ENCODE peak calls at places on chromosome 21, in eight cellular contexts. One of them, this sample, is unnamed.

GRCh38 chr21:34992736-34993135 is 56.4 kb downstream of the RUNX1 start:
- DNase-seq in breast epithelium: peak; percentile 69
- DNase-seq in activated CD8-positive, alpha-beta memory T cell treated with anti-CD3 and anti-CD28 coated beads, Interleukin-2, amount 50 U/mL, for 48 hours: no peak
- DNase-seq in right cardiac atrium: no peak
- DNase-seq in kidney glomerular epithelial cell: no peak
- DNase-seq in stimulated activated CD4-positive, alpha-beta T cell treated with anti-CD3 and anti-CD28 coated beads, TNF-alpha, amount 100 ng/mL, for 4 hours: no peak
- DNase-seq in SK-MEL-5: no peak
- DNase-seq in stomach: no peak
- DNase-seq in this sample: no peak

GRCh38 chr21:42535602-42536171 is 22.0 kb downstream of the SLC37A1 start:
- DNase-seq in breast epithelium: no peak
- DNase-seq in activated CD8-positive, alpha-beta memory T cell treated with anti-CD3 and anti-CD28 coated beads, Interleukin-2, amount 50 U/mL, for 48 hours: peak; percentile 45
- DNase-seq in right cardiac atrium: no peak
- DNase-seq in kidney glomerular epithelial cell: no peak
- DNase-seq in stimulated activated CD4-positive, alpha-beta T cell treated with anti-CD3 and anti-CD28 coated beads, TNF-alpha, amount 100 ng/mL, for 4 hours: no peak
- DNase-seq in SK-MEL-5: no peak
- DNase-seq in stomach: peak; percentile 72
- DNase-seq in this sample: peak; percentile 94

GRCh38 chr21:33273044-33273443 is 6.9 kb downstream of the IL10RB start:
- DNase-seq in breast epithelium: no peak
- DNase-seq in activated CD8-positive, alpha-beta memory T cell treated with anti-CD3 and anti-CD28 coated beads, Interleukin-2, amount 50 U/mL, for 48 hours: no peak
- DNase-seq in right cardiac atrium: no peak
- DNase-seq in kidney glomerular epithelial cell: peak; percentile 20
- DNase-seq in stimulated activated CD4-positive, alpha-beta T cell treated with anti-CD3 and anti-CD28 coated beads, TNF-alpha, amount 100 ng/mL, for 4 hours: no peak
- DNase-seq in SK-MEL-5: no peak
- DNase-seq in stomach: no peak
- DNase-seq in this sample: no peak

GRCh38 chr21:43295016-43295958 is 126.5 kb downstream of the CRYAA start:
- DNase-seq in breast epithelium: no peak
- DNase-seq in activated CD8-positive, alpha-beta memory T cell treated with anti-CD3 and anti-CD28 coated beads, Interleukin-2, amount 50 U/mL, for 48 hours: no peak
- DNase-seq in right cardiac atrium: peak; percentile 48
- DNase-seq in kidney glomerular epithelial cell: no peak
- DNase-seq in stimulated activated CD4-positive, alpha-beta T cell treated with anti-CD3 and anti-CD28 coated beads, TNF-alpha, amount 100 ng/mL, for 4 hours: no peak
- DNase-seq in SK-MEL-5: no peak
- DNase-seq in stomach: no peak
- DNase-seq in this sample: no peak

GRCh38 chr21:46553993-46554392 is 50.9 kb downstream of the S100B start:
- DNase-seq in breast epithelium: no peak
- DNase-seq in activated CD8-positive, alpha-beta memory T cell treated with anti-CD3 and anti-CD28 coated beads, Interleukin-2, amount 50 U/mL, for 48 hours: no peak
- DNase-seq in right cardiac atrium: peak; percentile 17
- DNase-seq in kidney glomerular epithelial cell: no peak
- DNase-seq in stimulated activated CD4-positive, alpha-beta T cell treated with anti-CD3 and anti-CD28 coated beads, TNF-alpha, amount 100 ng/mL, for 4 hours: no peak
- DNase-seq in SK-MEL-5: no peak
- DNase-seq in stomach: no peak
- DNase-seq in this sample: no peak

GRCh38 chr21:38234395-38235142 is 22.2 kb upstream of the KCNJ15 start:
- DNase-seq in breast epithelium: peak; percentile 71
- DNase-seq in activated CD8-positive, alpha-beta memory T cell treated with anti-CD3 and anti-CD28 coated beads, Interleukin-2, amount 50 U/mL, for 48 hours: no peak
- DNase-seq in right cardiac atrium: no peak
- DNase-seq in kidney glomerular epithelial cell: no peak
- DNase-seq in stimulated activated CD4-positive, alpha-beta T cell treated with anti-CD3 and anti-CD28 coated beads, TNF-alpha, amount 100 ng/mL, for 4 hours: no peak
- DNase-seq in SK-MEL-5: no peak
- DNase-seq in stomach: peak; percentile 63
- DNase-seq in this sample: no peak

GRCh38 chr21:45541221-45542039 is 810 bp downstream of the SLC19A1 start:
- DNase-seq in breast epithelium: peak; percentile 54
- DNase-seq in activated CD8-positive, alpha-beta memory T cell treated with anti-CD3 and anti-CD28 coated beads, Interleukin-2, amount 50 U/mL, for 48 hours: peak; percentile 89
- DNase-seq in right cardiac atrium: peak; percentile 94
- DNase-seq in kidney glomerular epithelial cell: peak; percentile 29
- DNase-seq in stimulated activated CD4-positive, alpha-beta T cell treated with anti-CD3 and anti-CD28 coated beads, TNF-alpha, amount 100 ng/mL, for 4 hours: peak; percentile 64
- DNase-seq in SK-MEL-5: peak; percentile 24
- DNase-seq in stomach: peak; percentile 83
- DNase-seq in this sample: peak; percentile 85

GRCh38 chr21:38733973-38734546 is 71.7 kb upstream of the ETS2 start:
- DNase-seq in breast epithelium: peak; percentile 78
- DNase-seq in activated CD8-positive, alpha-beta memory T cell treated with anti-CD3 and anti-CD28 coated beads, Interleukin-2, amount 50 U/mL, for 48 hours: peak; percentile 96
- DNase-seq in right cardiac atrium: peak; percentile 97
- DNase-seq in kidney glomerular epithelial cell: peak; percentile 65
- DNase-seq in stimulated activated CD4-positive, alpha-beta T cell treated with anti-CD3 and anti-CD28 coated beads, TNF-alpha, amount 100 ng/mL, for 4 hours: peak; percentile 50
- DNase-seq in SK-MEL-5: peak; percentile 67
- DNase-seq in stomach: peak; percentile 89
- DNase-seq in this sample: peak; percentile 88

GRCh38 chr21:18725653-18726052 is 322.1 kb upstream of the TMPRSS15 start:
- DNase-seq in breast epithelium: no peak
- DNase-seq in activated CD8-positive, alpha-beta memory T cell treated with anti-CD3 and anti-CD28 coated beads, Interleukin-2, amount 50 U/mL, for 48 hours: no peak
- DNase-seq in right cardiac atrium: no peak
- DNase-seq in kidney glomerular epithelial cell: no peak
- DNase-seq in stimulated activated CD4-positive, alpha-beta T cell treated with anti-CD3 and anti-CD28 coated beads, TNF-alpha, amount 100 ng/mL, for 4 hours: no peak
- DNase-seq in SK-MEL-5: peak; percentile 4
- DNase-seq in stomach: no peak
- DNase-seq in this sample: no peak

GRCh38 chr21:39204134-39204533 is 20.9 kb upstream of the PSMG1 start:
- DNase-seq in breast epithelium: no peak
- DNase-seq in activated CD8-positive, alpha-beta memory T cell treated with anti-CD3 and anti-CD28 coated beads, Interleukin-2, amount 50 U/mL, for 48 hours: no peak
- DNase-seq in right cardiac atrium: no peak
- DNase-seq in kidney glomerular epithelial cell: no peak
- DNase-seq in stimulated activated CD4-positive, alpha-beta T cell treated with anti-CD3 and anti-CD28 coated beads, TNF-alpha, amount 100 ng/mL, for 4 hours: no peak
- DNase-seq in SK-MEL-5: no peak
- DNase-seq in stomach: no peak
- DNase-seq in this sample: no peak

GRCh38 chr21:42062543-42063022 is 8.5 kb upstream of the UMODL1 start:
- DNase-seq in breast epithelium: peak; percentile 59
- DNase-seq in activated CD8-positive, alpha-beta memory T cell treated with anti-CD3 and anti-CD28 coated beads, Interleukin-2, amount 50 U/mL, for 48 hours: peak; percentile 81
- DNase-seq in right cardiac atrium: peak; percentile 60
- DNase-seq in kidney glomerular epithelial cell: no peak
- DNase-seq in stimulated activated CD4-positive, alpha-beta T cell treated with anti-CD3 and anti-CD28 coated beads, TNF-alpha, amount 100 ng/mL, for 4 hours: peak; percentile 69
- DNase-seq in SK-MEL-5: no peak
- DNase-seq in stomach: peak; percentile 56
- DNase-seq in this sample: no peak

GRCh38 chr21:31282095-31282709 is 61.9 kb downstream of the TIAM1 start:
- DNase-seq in breast epithelium: no peak
- DNase-seq in activated CD8-positive, alpha-beta memory T cell treated with anti-CD3 and anti-CD28 coated beads, Interleukin-2, amount 50 U/mL, for 48 hours: no peak
- DNase-seq in right cardiac atrium: peak; percentile 71
- DNase-seq in kidney glomerular epithelial cell: peak; percentile 11
- DNase-seq in stimulated activated CD4-positive, alpha-beta T cell treated with anti-CD3 and anti-CD28 coated beads, TNF-alpha, amount 100 ng/mL, for 4 hours: no peak
- DNase-seq in SK-MEL-5: no peak
- DNase-seq in stomach: peak; percentile 37
- DNase-seq in this sample: no peak

GRCh38 chr21:44372616-44373015 is 19.2 kb downstream of the TRPM2 start:
- DNase-seq in breast epithelium: no peak
- DNase-seq in activated CD8-positive, alpha-beta memory T cell treated with anti-CD3 and anti-CD28 coated beads, Interleukin-2, amount 50 U/mL, for 48 hours: no peak
- DNase-seq in right cardiac atrium: no peak
- DNase-seq in kidney glomerular epithelial cell: no peak
- DNase-seq in stimulated activated CD4-positive, alpha-beta T cell treated with anti-CD3 and anti-CD28 coated beads, TNF-alpha, amount 100 ng/mL, for 4 hours: no peak
- DNase-seq in SK-MEL-5: no peak
- DNase-seq in stomach: no peak
- DNase-seq in this sample: peak; percentile 14

GRCh38 chr21:35616090-35616489 is 444.2 kb downstream of the SETD4 start:
- DNase-seq in breast epithelium: no peak
- DNase-seq in activated CD8-positive, alpha-beta memory T cell treated with anti-CD3 and anti-CD28 coated beads, Interleukin-2, amount 50 U/mL, for 48 hours: no peak
- DNase-seq in right cardiac atrium: no peak
- DNase-seq in kidney glomerular epithelial cell: no peak
- DNase-seq in stimulated activated CD4-positive, alpha-beta T cell treated with anti-CD3 and anti-CD28 coated beads, TNF-alpha, amount 100 ng/mL, for 4 hours: no peak
- DNase-seq in SK-MEL-5: peak; percentile 82
- DNase-seq in stomach: no peak
- DNase-seq in this sample: no peak